ENCODE peak calls at places on chromosomes 6 and 20, in seven cellular contexts. Z, T, L, J, E, U and G are unnamed samples.

GRCh38 chr20:24990810-24991252 is 1.7 kb downstream of the APMAP start:
- DNase-seq in U (no peak), J (no peak), E (no peak), Z (no peak), L (no peak), T (no peak), G (no peak)

GRCh38 chr20:64238851-64239387 is 16.6 kb upstream of the PCMTD2 start:
- DNase-seq in E (no peak), L (no peak), T (no peak), Z (no peak), J (no peak), U (no peak), G (no peak)

GRCh38 chr6:148907573-148907972 is 160.7 kb downstream of the UST start:
- DNase-seq in U (no peak), E (no peak), T (no peak), L (no peak), Z (no peak), J (no peak), G (no peak)

GRCh38 chr20:19223640-19224039 is 11.2 kb downstream of the SLC24A3 start:
- DNase-seq in L (no peak), E (no peak), J (no peak), Z (no peak), T (no peak), U (no peak), G (no peak)

GRCh38 chr6:117270121-117270959 is 5.0 kb downstream of the VGLL2 start:
- DNase-seq in U (no peak), Z (no peak), L (no peak), T (no peak), E (no peak), J (no peak), G (no peak)

GRCh38 chr6:108502826-108503225 is 57.9 kb upstream of the FOXO3 start:
- DNase-seq in U (no peak), L (no peak), Z (no peak), T (no peak), J (no peak), E (no peak), G (no peak)

GRCh38 chr6:29071831-29072723 is 15.0 kb downstream of the OR2B3 start:
- DNase-seq in Z (no peak), T (peak; percentile 55), J (no peak), U (no peak), E (no peak), L (no peak), G (no peak)

GRCh38 chr6:22015944-22016343 is 280.9 kb downstream of the PRL start:
- DNase-seq in U (no peak), E (no peak), T (no peak), J (no peak), L (no peak), Z (no peak), G (no peak)

GRCh38 chr20:41273445-41273844 is 44.1 kb downstream of the ZHX3 start:
- DNase-seq in Z (no peak), L (no peak), E (no peak), U (no peak), J (no peak), T (no peak), G (no peak)

GRCh38 chr6:35552285-35552917 is 39.7 kb upstream of the TULP1 start:
- DNase-seq in T (peak; percentile 17), U (no peak), J (no peak), E (peak; percentile 36), L (peak; percentile 61), Z (no peak), G (no peak)

GRCh38 chr20:62764156-62764935 is 31.9 kb upstream of the MRGBP start:
- DNase-seq in U (no peak), J (no peak), Z (peak; percentile 6), L (no peak), E (no peak), T (no peak), G (peak; percentile 9)

GRCh38 chr6:129994410-129994809 is 24.0 kb upstream of the L3MBTL3 start:
- DNase-seq in T (no peak), E (no peak), J (no peak), Z (no peak), L (no peak), U (no peak), G (no peak)

GRCh38 chr6:26485401-26485800 is 14.7 kb upstream of the BTN1A1 start:
- DNase-seq in T (no peak), Z (no peak), L (no peak), U (no peak), J (no peak), E (no peak), G (no peak)

GRCh38 chr6:112061605-112062004 is 7.7 kb downstream of the CCN6 start:
- DNase-seq in T (peak; percentile 70), E (no peak), J (no peak), Z (no peak), L (no peak), U (no peak), G (no peak)

GRCh38 chr6:17493286-17493685 is 99.9 kb downstream of the CAP2 start:
- DNase-seq in U (no peak), L (no peak), Z (no peak), T (peak; percentile 72), E (no peak), J (peak; percentile 62), G (no peak)

GRCh38 chr6:89162047-89162371 is 16.2 kb downstream of the PM20D2 start:
- DNase-seq in U (no peak), T (no peak), L (no peak), E (no peak), Z (peak; percentile 32), J (peak; percentile 29), G (peak; percentile 31)

GRCh38 chr6:135182120-135182992 is 1.2 kb downstream of the MYB start:
- DNase-seq in Z (peak; percentile 18), T (peak; percentile 44), L (peak; percentile 17), E (peak; percentile 29), J (no peak), U (no peak), G (peak; percentile 59)

GRCh38 chr6:107712523-107713213 is 111.4 kb downstream of the SCML4 start:
- DNase-seq in E (no peak), U (no peak), Z (no peak), L (no peak), T (peak; percentile 67), J (no peak), G (no peak)

GRCh38 chr6:85424981-85425380 is 24.9 kb upstream of the NT5E start:
- DNase-seq in Z (no peak), T (no peak), L (no peak), U (no peak), E (no peak), J (no peak), G (no peak)
- H3K27ac ChIP-seq in Z (no peak overlapping the region), T (no peak overlapping the region), L (no peak overlapping the region), U (no peak overlapping the region), E (no peak overlapping the region), J (no peak overlapping the region), G (no peak overlapping the region)

GRCh38 chr6:169427856-169428255 is 174.2 kb upstream of the THBS2 start:
- DNase-seq in Z (no peak), E (no peak), T (peak; percentile 88), U (no peak), L (no peak), J (peak; percentile 74), G (peak; percentile 69)
- H3K9me3 ChIP-seq in Z (peaks cover 13% of the 10 kb centered on the region), E (no peaks in the 10 kb centered on the region), T (no peaks in the 10 kb centered on the region), U (peaks cover 34% of the 10 kb centered on the region), L (no peaks in the 10 kb centered on the region), J (no peaks in the 10 kb centered on the region), G (no peaks in the 10 kb centered on the region)

GRCh38 chr20:37293301-37293943 is 4.0 kb downstream of the MANBAL start:
- DNase-seq in J (no peak), Z (no peak), L (no peak), E (no peak), U (no peak), T (no peak), G (no peak)
- H3K4me1 ChIP-seq in J (peaks cover 11% of the 10 kb centered on the region), Z (peaks cover 43% of the 10 kb centered on the region), L (peaks cover 26% of the 10 kb centered on the region), E (peaks cover 13% of the 10 kb centered on the region), U (peaks cover 65% of the 10 kb centered on the region), T (peaks cover 55% of the 10 kb centered on the region), G (peaks cover 17% of the 10 kb centered on the region)

GRCh38 chr6:1850581-1851157 is 241.0 kb downstream of the FOXC1 start:
- DNase-seq in U (no peak), T (no peak), E (no peak), J (no peak), L (no peak), Z (no peak), G (no peak)
- H3K27ac ChIP-seq in U (no peak overlapping the region), T (no peak overlapping the region), E (no peak overlapping the region), J (no peak overlapping the region), L (no peak overlapping the region), Z (no peak overlapping the region), G (no peak overlapping the region)

GRCh38 chr6:30282522-30282921 is 44.2 kb upstream of the TRIM39 start:
- DNase-seq in U (no peak), J (no peak), L (no peak), E (no peak), T (no peak), Z (no peak), G (no peak)

GRCh38 chr6:30283761-30284160 is 43.0 kb upstream of the TRIM39 start:
- DNase-seq in Z (no peak), U (no peak), T (no peak), J (no peak), E (no peak), L (no peak), G (no peak)

GRCh38 chr6:30287139-30287538 is 39.6 kb upstream of the TRIM39 start:
- DNase-seq in Z (no peak), J (no peak), U (no peak), L (no peak), E (no peak), T (no peak), G (no peak)
- H3K9me3 ChIP-seq in Z (peaks cover 56% of the 10 kb centered on the region), J (no peaks in the 10 kb centered on the region), U (peaks cover 61% of the 10 kb centered on the region), L (peaks cover 33% of the 10 kb centered on the region), E (peaks cover 6% of the 10 kb centered on the region), T (no peaks in the 10 kb centered on the region), G (peaks cover 4% of the 10 kb centered on the region)

DNA sequence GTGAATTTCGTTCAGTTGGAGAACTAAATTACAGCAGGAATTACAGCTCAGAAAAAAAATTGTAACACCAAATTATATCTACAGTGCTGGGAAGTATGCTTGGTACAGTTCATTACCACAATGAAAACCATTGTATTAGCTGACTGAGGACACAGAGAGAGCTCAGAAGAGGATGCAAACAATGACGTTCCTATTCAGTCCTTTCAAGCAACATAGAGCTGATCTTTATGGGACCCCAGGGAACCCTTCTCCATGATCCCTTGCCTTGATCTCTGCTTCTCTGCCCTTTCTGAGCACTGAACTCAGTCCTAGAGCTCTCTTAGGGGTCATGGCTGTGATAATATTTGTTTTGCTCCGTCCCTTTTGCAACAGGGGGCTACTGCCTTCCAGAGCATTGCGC is 3.0 kb downstream of the TMC2 start:
- DNase-seq in U (no peak), L (no peak), T (no peak), J (no peak), E (no peak), Z (no peak), G (no peak)
- H3K4me1 ChIP-seq in U (no peaks in the 10 kb centered on the region), L (no peaks in the 10 kb centered on the region), T (no peaks in the 10 kb centered on the region), J (no peaks in the 10 kb centered on the region), E (no peaks in the 10 kb centered on the region), Z (no peaks in the 10 kb centered on the region), G (no peaks in the 10 kb centered on the region)

GRCh38 chr6:79989641-79990040 is 14.8 kb upstream of the TTK start:
- DNase-seq in U (no peak), T (no peak), E (no peak), L (no peak), J (no peak), Z (no peak), G (no peak)
- H3K27ac ChIP-seq in U (no peak overlapping the region), T (no peak overlapping the region), E (no peak overlapping the region), L (no peak overlapping the region), J (no peak overlapping the region), Z (no peak overlapping the region), G (no peak overlapping the region)